ENCODE peak calls at places on chromosomes 6 and 20, in five cellular contexts. U is mucosa of descending colon, S is lower lobe of right lung, X is colonic mucosa, T is heart right ventricle. L is an unnamed sample. For H3K4me1, the result is how much of the 10 kb centered on the place peaks cover.

GRCh38 chr6:159899994-159900745 is 9.4 kb downstream of the MAS1 start:
- DNase-seq in U (no peak), T (no peak), S (no peak), X (no peak), L (no peak)

GRCh38 chr6:160462551-160463109 is 114.5 kb downstream of the SLC22A3 start:
- DNase-seq in U (peak), X (no peak), S (no peak), T (no peak), L (peak)

GRCh38 chr6:129644567-129645015 is 65.4 kb downstream of the ARHGAP18 start:
- DNase-seq in U (no peak), S (no peak), T (no peak), X (no peak), L (no peak)

GRCh38 chr6:128504003-128504654 is 16.3 kb downstream of the PTPRK start:
- DNase-seq in S (no peak), X (no peak), T (no peak), U (no peak), L (no peak)

GRCh38 chr6:111805511-111806181 is 67.6 kb downstream of the FYN start:
- DNase-seq in T (no peak), X (no peak), U (no peak), S (no peak), L (no peak)

GRCh38 chr6:13715444-13715883 is 3.8 kb upstream of the RANBP9 start:
- DNase-seq in U (no peak), S (no peak), X (no peak), T (no peak), L (no peak)

GRCh38 chr20:14404515-14404914 is 67.1 kb upstream of the FLRT3 start:
- DNase-seq in U (no peak), X (no peak), T (no peak), S (no peak), L (no peak)

GRCh38 chr20:58467572-58468330 is 47.4 kb downstream of the APCDD1L start:
- DNase-seq in S (no peak), U (no peak), T (no peak), X (no peak), L (no peak)

GRCh38 chr6:161410736-161411135 is 136.9 kb upstream of the AGPAT4 start:
- DNase-seq in X (no peak), S (no peak), U (no peak), T (no peak), L (no peak)

GRCh38 chr20:16143596-16143995 is 429.7 kb downstream of the KIF16B start:
- DNase-seq in X (no peak), U (no peak), S (no peak), T (no peak), L (no peak)

GRCh38 chr20:40688129-40689099 is 622 bp downstream of the MAFB start:
- DNase-seq in U (no peak), S (peak), T (peak), X (no peak), L (no peak)

GRCh38 chr20:47501117-47501482 is 587 bp upstream of the NCOA3 start:
- DNase-seq in U (no peak), S (no peak), T (no peak), X (no peak), L (no peak)

GRCh38 chr6:126118058-126118759 is 131.9 kb downstream of the TRMT11 start:
- DNase-seq in U (no peak), X (no peak), T (no peak), S (no peak), L (no peak)

GRCh38 chr20:53857723-53858236 is 212.6 kb downstream of the BCAS1 start:
- DNase-seq in S (no peak), X (peak), T (no peak), U (peak), L (peak)

GRCh38 chr20:58627212-58628072 is 23.6 kb upstream of the STX16 start:
- DNase-seq in U (no peak), T (no peak), X (no peak), S (no peak), L (no peak)

GRCh38 chr6:157461000-157461915 is 80.3 kb downstream of the ZDHHC14 start:
- DNase-seq in U (no peak), S (no peak), X (no peak), T (no peak), L (peak)

GRCh38 chr6:163651910-163652309 is 237.4 kb downstream of the QKI start:
- DNase-seq in T (no peak), X (no peak), S (no peak), U (no peak), L (no peak)

GRCh38 chr6:133504761-133505160 is 263.6 kb downstream of the EYA4 start:
- DNase-seq in U (no peak), S (no peak), X (no peak), T (peak), L (no peak)

GRCh38 chr6:13524801-13525508 is 37.6 kb upstream of the GFOD1 start:
- DNase-seq in S (no peak), T (no peak), X (peak), U (peak), L (peak)

GRCh38 chr20:8121666-8122065 is 10.4 kb upstream of the PLCB1 start:
- DNase-seq in T (no peak), X (no peak), U (no peak), S (no peak), L (no peak)

GRCh38 chr6:155444952-155445903 is 10.4 kb downstream of the NOX3 start:
- DNase-seq in S (no peak), U (no peak), T (no peak), X (no peak), L (no peak)

GRCh38 chr20:34951652-34952051 is 4.0 kb downstream of the GSS start:
- DNase-seq in U (no peak), T (peak), X (no peak), S (no peak), L (peak)
- H3K4me1 ChIP-seq in U (under half), T (under half), X (under half), S (under half), L (half or more)

DNA sequence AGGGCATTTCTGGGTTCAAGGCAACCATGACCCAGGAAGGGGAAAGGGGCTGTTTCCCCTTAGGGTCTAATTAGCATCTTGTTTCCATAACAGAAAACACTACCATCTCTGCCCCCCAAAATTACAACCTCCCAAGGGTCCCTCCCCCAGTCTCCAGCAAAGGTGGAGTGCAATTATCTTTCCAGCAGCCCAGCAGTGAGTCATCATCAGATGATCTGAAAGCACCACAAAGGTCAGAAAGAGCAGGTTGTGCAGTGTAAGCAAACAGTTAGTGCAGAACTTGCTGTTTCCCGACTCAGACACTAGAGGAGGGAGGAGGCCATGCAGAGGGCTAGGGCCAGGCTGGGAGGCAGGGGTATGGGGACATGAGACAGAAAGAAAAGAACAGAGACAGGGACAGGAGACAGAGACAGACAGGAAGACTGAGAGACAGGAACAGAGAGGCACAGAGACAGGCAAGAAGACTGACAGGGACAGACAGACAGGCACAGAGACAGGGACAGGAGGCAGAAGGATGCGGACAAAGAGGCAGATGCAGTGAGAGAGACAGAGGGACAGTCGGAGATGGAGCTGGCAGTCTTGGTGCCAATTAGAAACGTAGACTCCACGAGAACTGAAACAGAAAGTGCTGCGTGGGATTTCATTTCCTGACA is 62.5 kb downstream of the PYGB start:
- DNase-seq in T (no peak), X (peak), U (peak), S (peak), L (peak)
- TF ChIP-seq CTCF in T (no peak), X (peak), U (no peak), S (peak), L (peak)

GRCh38 chr20:23156170-23156841 is 70.2 kb upstream of the CD93 start:
- DNase-seq in T (no peak), X (no peak), S (peak), U (peak), L (peak)
- H3K4me1 ChIP-seq in T (half or more), X (under half), S (half or more), U (under half), L (under half)

GRCh38 chr20:3765171-3765887 is 2.2 kb downstream of the ADISSP start:
- DNase-seq in X (no peak), S (peak), T (peak), U (no peak), L (no peak)

GRCh38 chr20:3768342-3769130 is 983 bp upstream of the ADISSP start:
- DNase-seq in U (peak), S (peak), T (peak), X (peak), L (peak)

GRCh38 chr20:3766381-3766780 is 1.2 kb downstream of the ADISSP start:
- DNase-seq in T (no peak), S (peak), U (no peak), X (no peak), L (no peak)

GRCh38 chr20:3766832-3767433 is 620 bp downstream of the ADISSP start:
- DNase-seq in T (no peak), X (no peak), U (no peak), S (peak), L (peak)

GRCh38 chr20:3767434-3768341 is at the start of gene ADISSP:
- DNase-seq in X (peak), U (peak), T (peak), S (peak), L (peak)
- TF ChIP-seq CTCF in X (no peak), U (no peak), T (no peak), S (no peak), L (no peak)

GRCh38 chr6:130970839-130971410 is 92.1 kb downstream of the EPB41L2 start:
- DNase-seq in S (no peak), T (no peak), U (no peak), X (no peak), L (no peak)

GRCh38 chr6:130966581-130966980 is 96.5 kb downstream of the EPB41L2 start:
- DNase-seq in S (no peak), T (no peak), X (no peak), U (no peak), L (no peak)

GRCh38 chr6:130967502-130968469 is 95.3 kb downstream of the EPB41L2 start:
- DNase-seq in U (no peak), S (no peak), X (no peak), T (no peak), L (no peak)

GRCh38 chr6:130969807-130970491 is 93.1 kb downstream of the EPB41L2 start:
- DNase-seq in X (no peak), S (no peak), T (peak), U (no peak), L (no peak)

DNA sequence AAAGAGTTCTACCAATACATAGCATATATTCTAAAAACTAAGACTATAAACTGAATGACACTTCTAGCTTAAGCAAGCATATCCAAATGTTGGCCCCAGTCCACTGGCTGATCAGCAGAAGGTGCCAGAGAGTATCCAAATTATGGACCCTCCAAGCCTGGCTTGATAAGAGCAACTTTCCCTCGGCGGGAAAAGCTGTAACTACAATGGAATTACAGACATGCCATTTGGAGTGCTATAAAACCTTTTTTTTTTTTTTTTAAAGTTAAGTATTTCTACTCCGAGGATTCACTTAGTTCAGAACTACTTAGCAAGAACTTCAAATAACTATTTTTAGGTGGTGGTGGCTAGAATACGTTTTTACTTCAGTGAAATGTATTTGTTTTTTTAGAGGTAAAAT is 94.6 kb downstream of the EPB41L2 start:
- DNase-seq in U (no peak), X (no peak), S (no peak), T (no peak), L (no peak)
- H3K4me1 ChIP-seq in U (under half), X (under half), S (half or more), T (half or more), L (under half)

DNA sequence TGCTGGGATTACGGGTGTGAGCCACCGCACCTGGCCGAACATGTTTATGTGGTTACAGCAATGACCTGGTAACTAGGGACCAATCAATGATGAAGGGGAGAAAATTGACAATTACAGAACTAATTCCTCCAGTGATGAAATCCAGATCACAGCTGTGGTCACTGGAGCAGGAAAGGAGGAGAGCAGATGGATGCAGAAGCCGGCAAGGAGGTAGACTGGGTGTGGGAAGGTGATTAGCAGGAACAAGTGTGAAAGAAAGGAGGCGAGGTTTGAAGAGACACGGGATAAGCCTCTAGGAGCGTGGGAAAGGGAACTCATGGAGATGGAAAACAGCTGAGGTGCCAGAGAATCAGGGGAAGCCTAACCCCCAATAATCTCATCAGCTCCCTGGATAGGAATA is 17.2 kb upstream of the SPAG4 start:
- DNase-seq in S (no peak), U (no peak), T (no peak), X (no peak), L (no peak)
- TF ChIP-seq CTCF in S (no peak), U (no peak), T (no peak), X (no peak), L (no peak)

GRCh38 chr6:12484519-12484918 is 194.4 kb downstream of the EDN1 start:
- DNase-seq in X (no peak), T (no peak), U (no peak), S (no peak), L (no peak)

GRCh38 chr6:12480379-12480778 is 190.2 kb downstream of the EDN1 start:
- DNase-seq in U (no peak), T (no peak), X (no peak), S (no peak), L (no peak)

GRCh38 chr6:12483712-12484111 is 193.6 kb downstream of the EDN1 start:
- DNase-seq in U (no peak), X (no peak), T (no peak), S (no peak), L (no peak)

GRCh38 chr6:12481292-12481691 is 191.1 kb downstream of the EDN1 start:
- DNase-seq in T (no peak), U (no peak), S (no peak), X (no peak), L (no peak)

GRCh38 chr6:12482386-12482785 is 192.2 kb downstream of the EDN1 start:
- DNase-seq in U (peak), S (no peak), X (no peak), T (no peak), L (no peak)
- H3K4me1 ChIP-seq in U (under half), S (under half), X (under half), T (under half), L (under half)

DNA sequence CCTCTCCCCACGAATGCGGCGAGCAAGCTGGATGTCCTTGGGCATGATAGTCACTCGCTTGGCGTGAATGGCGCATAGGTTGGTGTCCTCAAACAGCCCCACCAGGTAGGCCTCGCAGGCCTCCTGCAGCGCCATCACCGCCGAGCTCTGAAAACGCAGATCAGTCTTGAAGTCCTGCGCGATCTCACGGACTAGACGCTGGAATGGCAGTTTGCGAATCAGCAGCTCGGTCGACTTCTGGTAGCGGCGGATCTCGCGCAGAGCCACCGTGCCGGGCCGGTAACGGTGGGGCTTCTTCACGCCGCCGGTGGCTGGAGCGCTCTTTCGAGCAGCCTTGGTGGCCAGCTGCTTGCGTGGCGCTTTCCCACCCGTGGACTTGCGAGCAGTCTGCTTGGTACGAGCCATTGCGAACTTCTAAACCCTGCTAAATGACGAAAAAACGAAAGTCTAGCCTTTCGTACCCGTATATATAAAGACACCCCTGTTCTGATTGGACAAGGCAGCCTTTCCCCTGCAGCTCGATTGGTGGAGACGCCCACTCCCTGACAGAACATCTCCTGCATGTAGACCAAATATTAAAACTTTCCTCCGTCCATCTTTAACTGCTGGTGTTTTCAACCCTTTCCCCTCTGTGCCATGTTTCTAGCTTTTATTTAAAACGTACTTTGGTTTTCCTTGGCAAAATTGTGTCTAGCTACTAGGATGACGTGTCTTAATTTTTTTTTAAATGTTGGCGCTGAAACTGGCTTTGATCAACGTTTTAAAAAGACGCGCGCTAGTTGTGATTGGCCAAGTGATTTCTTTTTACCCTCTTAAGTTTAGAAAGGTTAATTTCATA is 109.8 kb downstream of the HFE start:
- DNase-seq in X (peak), S (peak), U (peak), T (peak), L (peak)
- TF ChIP-seq CTCF in X (no peak), S (no peak), U (no peak), T (no peak), L (no peak)

DNA sequence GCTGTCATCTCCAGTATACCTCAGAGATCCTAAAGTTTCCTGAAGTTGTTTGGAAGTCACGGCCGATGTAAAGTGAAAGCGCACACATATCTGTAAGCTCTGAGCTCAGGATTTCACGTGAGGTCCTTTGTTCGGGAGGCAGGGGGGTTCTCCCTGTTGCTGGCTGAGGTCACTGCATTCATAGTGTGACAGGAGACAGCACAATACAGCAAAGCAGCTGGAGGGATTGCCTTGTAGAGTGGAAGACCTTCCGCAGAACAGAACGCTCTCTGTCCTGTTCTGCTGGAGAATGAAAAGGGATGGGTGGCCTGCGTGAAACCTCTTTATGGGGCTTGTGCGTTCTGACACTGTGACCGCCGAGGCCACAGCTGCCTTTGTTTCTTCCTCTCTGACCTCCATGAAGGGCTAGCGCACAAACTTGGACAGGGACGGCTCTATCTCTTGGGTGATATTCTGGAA is 13.4 kb upstream of the SERPINB1 start:
- DNase-seq in X (no peak), T (no peak), S (no peak), U (no peak), L (no peak)
- H3K4me1 ChIP-seq in X (under half), T (half or more), S (half or more), U (under half), L (under half)

GRCh38 chr6:88359530-88360202 is 193.5 kb upstream of the CNR1 start:
- DNase-seq in X (no peak), U (no peak), S (no peak), T (no peak), L (no peak)
- TF ChIP-seq CTCF in X (no peak), U (no peak), S (no peak), T (no peak), L (no peak)

L was measured in transverse colon.